ENCODE peak calls at places on chromosomes 1 and 21, in four cellular contexts. M is fibroblast of lung, H is HFFc6, P is RWPE1. G is an unnamed sample.

GRCh38 chr21:37198989-37199924 is 67.9 kb downstream of the VPS26C start:
- DNase-seq in M (peak), H (peak), P (peak), G (no peak)

GRCh38 chr1:94597701-94598100 is 56.1 kb upstream of the F3 start:
- DNase-seq in M (peak), H (peak), P (peak), G (no peak)

GRCh38 chr1:51070640-51071039 is 31.4 kb upstream of the C1orf185 start:
- DNase-seq in M (peak), H (peak), P (peak), G (no peak)

GRCh38 chr1:46203738-46204405 is 738 bp downstream of the LURAP1 start:
- DNase-seq in M (no peak), H (no peak), P (no peak), G (no peak)

GRCh38 chr1:46442317-46443161 is 47.1 kb upstream of the DMBX1 start:
- DNase-seq in M (peak), H (peak), P (peak), G (peak)

GRCh38 chr1:200894712-200895447 is at the start of gene INAVA:
- DNase-seq in M (no peak), H (no peak), P (peak), G (no peak)

GRCh38 chr1:241163363-241163762 is 193.6 kb downstream of the RGS7 start:
- DNase-seq in M (no peak), H (no peak), P (no peak), G (no peak)

GRCh38 chr1:246324711-246325110 is 182.4 kb downstream of the SMYD3 start:
- DNase-seq in M (peak), H (peak), P (peak), G (no peak)

GRCh38 chr1:204711947-204712701 is 26.6 kb upstream of the LRRN2 start:
- DNase-seq in M (no peak), H (no peak), P (no peak), G (no peak)

GRCh38 chr1:3727042-3727824 is 25.0 kb upstream of the CCDC27 start:
- DNase-seq in M (no peak), H (no peak), P (no peak), G (peak)

GRCh38 chr1:234845097-234845660 is 235.2 kb upstream of the IRF2BP2 start:
- DNase-seq in M (peak), H (no peak), P (no peak), G (no peak)

GRCh38 chr1:149962736-149963135 is 26.1 kb upstream of the MTMR11 start:
- DNase-seq in M (peak), H (no peak), P (no peak), G (no peak)

GRCh38 chr1:81703736-81704463 is 96.8 kb upstream of the ADGRL2 start:
- DNase-seq in M (peak), H (peak), P (no peak), G (no peak)

GRCh38 chr1:228972576-228972975 is 237.3 kb downstream of the RHOU start:
- DNase-seq in M (no peak), H (no peak), P (no peak), G (no peak)

GRCh38 chr1:147080013-147080661 is 92.1 kb downstream of the PRKAB2 start:
- DNase-seq in M (no peak), H (no peak), P (no peak), G (no peak)

GRCh38 chr1:208132287-208132882 is 111.8 kb downstream of the PLXNA2 start:
- DNase-seq in M (peak), H (peak), P (peak), G (peak)

GRCh38 chr1:200550367-200550766 is 70.2 kb downstream of the KIF14 start:
- DNase-seq in M (peak), H (peak), P (peak), G (no peak)

GRCh38 chr1:25898223-25899015 is 7.8 kb downstream of the STMN1 start:
- DNase-seq in M (no peak), H (no peak), P (no peak), G (no peak)

GRCh38 chr1:200107004-200107470 is 79.5 kb downstream of the NR5A2 start:
- DNase-seq in M (no peak), H (no peak), P (no peak), G (no peak)

GRCh38 chr21:45109831-45110492 is 35.6 kb downstream of the ADARB1 start:
- DNase-seq in M (peak), H (no peak), P (no peak), G (no peak)

GRCh38 chr1:200739499-200740290 is 1.0 kb downstream of the CAMSAP2 start:
- DNase-seq in M (peak), H (no peak), P (peak), G (peak)

GRCh38 chr1:3773572-3774502 is 1.3 kb downstream of the SMIM1 start:
- DNase-seq in M (no peak), H (no peak), P (no peak), G (no peak)

GRCh38 chr1:146036990-146037646 is 15.6 kb upstream of the HJV start:
- DNase-seq in M (peak), H (peak), P (peak), G (peak)

GRCh38 chr1:22709891-22710687 is 550 bp upstream of the EPHB2 start:
- DNase-seq in M (peak), H (peak), P (peak), G (peak)

GRCh38 chr1:22711591-22712501 is 1.2 kb downstream of the EPHB2 start:
- DNase-seq in M (peak), H (no peak), P (peak), G (no peak)

GRCh38 chr1:22709227-22709626 is 1.4 kb upstream of the EPHB2 start:
- DNase-seq in M (no peak), H (no peak), P (no peak), G (no peak)

GRCh38 chr1:22711071-22711470 is 432 bp downstream of the EPHB2 start:
- DNase-seq in M (no peak), H (no peak), P (peak), G (no peak)

GRCh38 chr1:22710688-22711024 is at the start of gene EPHB2:
- DNase-seq in M (peak), H (peak), P (peak), G (peak)
- TF ChIP-seq CTCF in M (no peak), H (no peak), P (no peak), G (no peak)

GRCh38 chr1:84163123-84164038 is 19.3 kb downstream of the PRKACB start:
- DNase-seq in M (no peak), H (no peak), P (no peak), G (no peak)
- TF ChIP-seq CTCF in M (no peak), H (no peak), P (no peak), G (no peak)

GRCh38 chr1:86082183-86082582 is 74.4 kb downstream of the COL24A1 start:
- DNase-seq in M (no peak), H (no peak), P (peak), G (no peak)
- TF ChIP-seq CTCF in M (peak), H (peak), P (no peak), G (peak)

GRCh38 chr1:98763488-98764141 is 102.1 kb downstream of the SNX7 start:
- DNase-seq in M (no peak), H (no peak), P (no peak), G (no peak)
- TF ChIP-seq CTCF in M (no peak), H (no peak), P (no peak), G (no peak)

GRCh38 chr1:9181990-9182783 is 52.4 kb upstream of the H6PD start:
- DNase-seq in M (no peak), H (no peak), P (peak), G (no peak)
- TF ChIP-seq CTCF in M (no peak), H (peak), P (no peak), G (peak)

DNA sequence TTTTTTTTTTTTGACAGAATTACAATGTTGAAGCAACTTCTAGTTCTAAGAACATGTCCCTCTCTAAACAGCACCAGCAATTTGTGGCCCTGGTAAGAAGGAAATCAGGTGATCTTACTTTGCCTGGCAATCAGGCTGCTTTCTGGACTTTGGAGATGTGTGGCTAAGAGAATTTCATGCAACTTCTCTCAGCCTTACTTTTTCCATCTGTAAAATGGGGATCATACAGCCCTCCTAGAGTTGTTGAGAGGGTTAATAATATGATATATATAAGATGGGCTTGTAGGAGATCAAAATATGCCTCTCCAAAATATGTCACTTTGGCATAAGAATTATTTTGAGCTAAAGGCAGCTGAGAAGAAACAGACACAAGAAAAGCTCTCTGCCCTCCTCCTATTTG is 92.0 kb downstream of the SLC25A24 start:
- DNase-seq in M (no peak), H (no peak), P (no peak), G (no peak)
- TF ChIP-seq CTCF in M (no peak), H (no peak), P (no peak), G (no peak)

GRCh38 chr1:6703016-6703415 is 1.4 kb upstream of the DNAJC11 start:
- DNase-seq in M (no peak), H (no peak), P (no peak), G (no peak)
- TF ChIP-seq CTCF in M (no peak), H (no peak), P (no peak), G (no peak)

DNA sequence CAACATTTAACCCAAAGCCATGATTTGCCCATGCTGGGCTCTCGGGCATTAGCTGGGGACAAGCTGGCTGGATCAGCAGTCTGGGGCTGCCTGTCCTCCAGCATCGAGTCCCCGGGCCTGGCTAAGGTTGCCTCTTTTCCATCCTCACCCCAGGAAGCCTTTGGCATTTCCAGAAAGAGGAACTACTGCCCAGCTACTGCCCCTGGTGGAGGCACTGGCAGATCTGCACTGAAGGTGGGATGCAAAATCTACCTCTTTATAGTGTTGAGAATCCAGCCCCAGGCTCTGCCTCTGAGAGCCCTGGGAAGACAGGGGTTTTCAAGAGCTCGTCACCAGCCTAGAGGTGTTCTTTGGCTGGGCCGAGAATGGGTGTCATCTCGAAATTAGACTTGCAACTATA is 635.9 kb downstream of the MATN1 start:
- DNase-seq in M (no peak), H (peak), P (no peak), G (no peak)
- TF ChIP-seq CTCF in M (peak), H (peak), P (no peak), G (peak)

DNA sequence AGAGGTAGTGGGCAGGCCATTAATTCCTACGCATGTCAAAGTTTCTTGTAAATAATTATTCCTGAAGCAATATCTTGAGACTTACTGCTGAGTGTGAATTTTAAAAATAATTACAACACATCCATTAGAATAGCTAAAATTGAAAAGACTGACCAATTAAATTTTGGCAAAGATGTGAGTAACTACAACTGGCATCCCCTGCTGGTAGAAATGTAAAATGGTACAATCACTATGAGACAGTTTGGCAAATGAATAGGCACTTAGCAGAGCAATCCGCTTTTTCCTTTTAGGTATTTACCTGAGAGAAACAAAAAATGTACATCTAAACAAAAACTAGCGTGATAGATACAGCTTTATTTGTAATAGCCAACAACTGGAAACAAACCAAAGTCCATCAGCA is 798.9 kb downstream of the BRINP3 start:
- DNase-seq in M (no peak), H (no peak), P (no peak), G (no peak)
- TF ChIP-seq CTCF in M (peak), H (no peak), P (no peak), G (peak)